ENCODE peak calls at places on chromosomes 16 and 17, in ten cellular contexts. F is skeletal muscle cell, P is stomach, L is GM10248, Y is NCI-H1105, V is GM20000, J is HEK293T, E is amniotic stem cell, H is bronchial epithelial cell, B is HTR-8/SVneo. U is an unnamed sample.

GRCh38 chr17:46769531-46770438 is 48.7 kb downstream of the WNT3 start:
- DNase-seq in F (no peak), P (peak), L (peak), Y (no peak), V (peak), J (no peak), E (no peak), H (no peak), B (no peak), U (no peak)

GRCh38 chr16:66511615-66512500 is 38.1 kb downstream of the TK2 start:
- DNase-seq in F (no peak), P (peak), L (no peak), Y (no peak), V (no peak), J (no peak), E (no peak), H (peak), B (peak), U (peak)

GRCh38 chr17:50640701-50641338 is 6.1 kb downstream of the ABCC3 start:
- DNase-seq in F (no peak), P (no peak), L (no peak), Y (no peak), V (no peak), J (no peak), E (no peak), H (peak), B (no peak), U (no peak)

GRCh38 chr16:17749706-17750105 is 278.9 kb upstream of the XYLT1 start:
- DNase-seq in F (no peak), P (no peak), L (no peak), Y (no peak), V (no peak), J (no peak), E (no peak), H (no peak), B (no peak), U (no peak)

GRCh38 chr17:80804466-80804865 is 187.2 kb upstream of the CHMP6 start:
- DNase-seq in F (no peak), P (no peak), L (no peak), Y (no peak), V (no peak), J (no peak), E (no peak), H (no peak), B (no peak), U (no peak)

GRCh38 chr17:31824771-31825360 is 34.2 kb downstream of the COPRS start:
- DNase-seq in F (no peak), P (no peak), L (no peak), Y (no peak), V (no peak), J (no peak), E (no peak), H (no peak), B (no peak), U (no peak)

GRCh38 chr17:33968350-33969044 is 286.6 kb upstream of the CCL2 start:
- DNase-seq in F (no peak), P (no peak), L (peak), Y (no peak), V (peak), J (no peak), E (no peak), H (no peak), B (no peak), U (no peak)

GRCh38 chr17:9050801-9051401 is 29.6 kb downstream of the NTN1 start:
- DNase-seq in F (no peak), P (no peak), L (no peak), Y (no peak), V (no peak), J (no peak), E (no peak), H (peak), B (peak), U (no peak)

GRCh38 chr16:77213542-77214108 is 14.4 kb downstream of the SYCE1L start:
- DNase-seq in F (peak), P (no peak), L (no peak), Y (no peak), V (no peak), J (no peak), E (peak), H (peak), B (peak), U (peak)

GRCh38 chr17:64441772-64442549 is 7.0 kb upstream of the MILR1 start:
- DNase-seq in F (peak), P (no peak), L (no peak), Y (no peak), V (no peak), J (no peak), E (no peak), H (peak), B (peak), U (no peak)

GRCh38 chr17:61057257-61057656 is 342.4 kb upstream of the TBX2 start:
- DNase-seq in F (no peak), P (no peak), L (no peak), Y (no peak), V (no peak), J (no peak), E (no peak), H (peak), B (no peak), U (no peak)

GRCh38 chr17:68302666-68303065 is 11.4 kb downstream of the ARSG start:
- DNase-seq in F (no peak), P (no peak), L (no peak), Y (no peak), V (no peak), J (no peak), E (no peak), H (no peak), B (no peak), U (no peak)

GRCh38 chr17:6712854-6713129 is 377 bp downstream of the SLC13A5 start:
- DNase-seq in F (no peak), P (no peak), L (no peak), Y (no peak), V (no peak), J (no peak), E (no peak), H (no peak), B (no peak), U (no peak)

GRCh38 chr17:8151641-8152111 is 528 bp downstream of the PER1 start:
- DNase-seq in F (peak), P (peak), L (no peak), Y (peak), V (no peak), J (no peak), E (peak), H (peak), B (no peak), U (no peak)

GRCh38 chr17:79005063-79005861 is 4.3 kb downstream of the CANT1 start:
- DNase-seq in F (no peak), P (peak), L (no peak), Y (peak), V (no peak), J (no peak), E (no peak), H (peak), B (no peak), U (no peak)

GRCh38 chr16:27781195-27781524 is 231.2 kb downstream of the KATNIP start:
- DNase-seq in F (no peak), P (no peak), L (no peak), Y (no peak), V (no peak), J (no peak), E (no peak), H (no peak), B (no peak), U (no peak)

GRCh38 chr17:47808830-47809480 is 12.6 kb downstream of the OSBPL7 start:
- DNase-seq in F (no peak), P (no peak), L (no peak), Y (no peak), V (no peak), J (no peak), E (no peak), H (no peak), B (no peak), U (no peak)

GRCh38 chr16:66418165-66418962 is 8.7 kb upstream of the BEAN1 start:
- DNase-seq in F (no peak), P (no peak), L (no peak), Y (no peak), V (no peak), J (no peak), E (no peak), H (no peak), B (no peak), U (no peak)

GRCh38 chr16:85149776-85150175 is 37.5 kb upstream of the CIBAR2 start:
- DNase-seq in F (no peak), P (peak), L (no peak), Y (no peak), V (no peak), J (no peak), E (no peak), H (no peak), B (no peak), U (no peak)

GRCh38 chr16:2150418-2151187 is 2.2 kb downstream of the RAB26 start:
- DNase-seq in F (no peak), P (peak), L (no peak), Y (no peak), V (no peak), J (no peak), E (no peak), H (peak), B (no peak), U (no peak)

GRCh38 chr16:86089986-86090385 is 191.0 kb downstream of the IRF8 start:
- DNase-seq in F (no peak), P (no peak), L (peak), Y (no peak), V (peak), J (no peak), E (no peak), H (no peak), B (no peak), U (no peak)

GRCh38 chr17:1039511-1040215 is 42.7 kb downstream of the TIMM22 start:
- DNase-seq in F (peak), P (peak), L (no peak), Y (no peak), V (no peak), J (no peak), E (no peak), H (no peak), B (no peak), U (no peak)

GRCh38 chr16:22402191-22402590 is 27.8 kb upstream of the CDR2 start:
- DNase-seq in F (no peak), P (no peak), L (no peak), Y (no peak), V (no peak), J (no peak), E (no peak), H (peak), B (no peak), U (no peak)

GRCh38 chr16:53784312-53784711 is 80.4 kb downstream of the FTO start:
- DNase-seq in F (no peak), P (no peak), L (no peak), Y (no peak), V (no peak), J (no peak), E (no peak), H (peak), B (no peak), U (no peak)

GRCh38 chr17:32625971-32626370 is 139.2 kb downstream of the CDK5R1 start:
- DNase-seq in F (no peak), P (peak), L (no peak), Y (peak), V (no peak), J (no peak), E (no peak), H (no peak), B (no peak), U (no peak)

GRCh38 chr17:50213026-50214015 is 11.9 kb upstream of the COL1A1 start:
- DNase-seq in F (no peak), P (peak), L (peak), Y (no peak), V (peak), J (peak), E (no peak), H (no peak), B (no peak), U (no peak)

GRCh38 chr17:79298801-79299200 is 224.2 kb downstream of the ENGASE start:
- DNase-seq in F (no peak), P (no peak), L (no peak), Y (no peak), V (no peak), J (no peak), E (no peak), H (no peak), B (no peak), U (no peak)

GRCh38 chr17:43126911-43127290 is 1.7 kb upstream of the BRCA1 start:
- DNase-seq in F (no peak), P (no peak), L (no peak), Y (no peak), V (no peak), J (no peak), E (no peak), H (no peak), B (no peak), U (no peak)

GRCh38 chr17:78925662-78926555 is 722 bp upstream of the TIMP2 start:
- DNase-seq in F (no peak), P (peak), L (no peak), Y (no peak), V (no peak), J (peak), E (no peak), H (no peak), B (peak), U (no peak)

GRCh38 chr17:49365667-49366066 is 3.6 kb upstream of the ZNF652 start:
- DNase-seq in F (no peak), P (no peak), L (no peak), Y (no peak), V (no peak), J (no peak), E (no peak), H (no peak), B (no peak), U (no peak)

GRCh38 chr16:3101018-3101840 is 2.1 kb upstream of the ZSCAN10 start:
- DNase-seq in F (no peak), P (no peak), L (peak), Y (no peak), V (peak), J (peak), E (no peak), H (no peak), B (peak), U (no peak)

GRCh38 chr17:67132366-67132765 is 88.0 kb downstream of the CACNG1 start:
- DNase-seq in F (no peak), P (no peak), L (no peak), Y (peak), V (no peak), J (no peak), E (no peak), H (no peak), B (no peak), U (no peak)

GRCh38 chr16:67470314-67470713 is 10.6 kb downstream of the ATP6V0D1 start:
- DNase-seq in F (no peak), P (peak), L (no peak), Y (no peak), V (no peak), J (no peak), E (no peak), H (no peak), B (no peak), U (no peak)

GRCh38 chr17:29376667-29377268 is 13.4 kb upstream of the TAOK1 start:
- DNase-seq in F (peak), P (no peak), L (no peak), Y (no peak), V (no peak), J (no peak), E (peak), H (peak), B (peak), U (no peak)

GRCh38 chr16:53091508-53092211 is 36.9 kb downstream of the CHD9 start:
- DNase-seq in F (peak), P (peak), L (peak), Y (peak), V (peak), J (no peak), E (peak), H (peak), B (no peak), U (no peak)

GRCh38 chr16:4263504-4264436 is 9.1 kb downstream of the TFAP4 start:
- DNase-seq in F (peak), P (peak), L (no peak), Y (no peak), V (no peak), J (peak), E (peak), H (no peak), B (no peak), U (no peak)

GRCh38 chr16:57530104-57530522 is 6.3 kb downstream of the CCDC102A start:
- DNase-seq in F (peak), P (no peak), L (peak), Y (no peak), V (peak), J (no peak), E (peak), H (peak), B (peak), U (no peak)

GRCh38 chr17:58452738-58453137 is 35.4 kb upstream of the RNF43 start:
- DNase-seq in F (no peak), P (no peak), L (no peak), Y (no peak), V (no peak), J (no peak), E (no peak), H (peak), B (no peak), U (no peak)

GRCh38 chr16:46649571-46649970 is 28.4 kb upstream of the SHCBP1 start:
- DNase-seq in F (no peak), P (no peak), L (no peak), Y (no peak), V (no peak), J (no peak), E (no peak), H (no peak), B (no peak), U (no peak)